ENCODE peak calls at places on chromosomes 16 and 17, in four cellular contexts. M is endodermal cell, B is lower lobe of right lung, G is AG04449. V is an unnamed sample.
A peak's percentile ranks its signal among the peaks of the same experiment; 100 is the strongest.

GRCh38 chr16:27374231-27374793 is 27.7 kb upstream of the IL21R start:
- DNase-seq in B (no peak), M (peak; percentile 27), G (no peak), V (no peak)

GRCh38 chr17:31373150-31374082 is 18.1 kb upstream of the RAB11FIP4 start:
- DNase-seq in G (peak; percentile 7), B (no peak), M (no peak), V (no peak)

GRCh38 chr16:1976216-1976520 is 4.3 kb downstream of the TBL3 start:
- DNase-seq in M (no peak), B (no peak), G (no peak), V (no peak)

GRCh38 chr17:38740806-38741205 is 7.3 kb downstream of the PCGF2 start:
- DNase-seq in G (no peak), M (no peak), B (no peak), V (no peak)

GRCh38 chr17:72171703-72172670 is 51.2 kb downstream of the SOX9 start:
- DNase-seq in B (no peak), G (no peak), M (no peak), V (no peak)

GRCh38 chr16:72666267-72666666 is 381.7 kb downstream of the ZFHX3 start:
- DNase-seq in B (no peak), G (no peak), M (no peak), V (no peak)

GRCh38 chr17:33154869-33155455 is 138.1 kb downstream of the ASIC2 start:
- DNase-seq in B (no peak), M (peak; percentile 62), G (no peak), V (no peak)

GRCh38 chr16:51151435-51151950 is 423 bp upstream of the SALL1 start:
- DNase-seq in B (no peak), G (no peak), M (peak; percentile 95), V (no peak)

GRCh38 chr17:63096426-63096825 is 130.4 kb downstream of the TANC2 start:
- DNase-seq in B (no peak), G (peak; percentile 17), M (no peak), V (no peak)

GRCh38 chr17:40341808-40342574 is 22.5 kb downstream of the GJD3 start:
- DNase-seq in M (peak; percentile 96), G (no peak), B (peak; percentile 86), V (peak; percentile 87)

GRCh38 chr17:27390540-27390939 is 65.7 kb upstream of the KSR1 start:
- DNase-seq in G (no peak), M (peak; percentile 30), B (no peak), V (no peak)

GRCh38 chr17:4949321-4950074 is 1.2 kb upstream of the PFN1 start:
- DNase-seq in M (peak; percentile 94), B (peak; percentile 87), G (no peak), V (peak; percentile 40)

GRCh38 chr17:2928294-2928890 is 132.2 kb downstream of the RAP1GAP2 start:
- DNase-seq in B (no peak), M (peak; percentile 47), G (no peak), V (no peak)

GRCh38 chr17:62950067-62950466 is 16.0 kb upstream of the TANC2 start:
- DNase-seq in G (peak; percentile 63), B (peak; percentile 48), M (no peak), V (no peak)

GRCh38 chr16:27432600-27432957 is 30.6 kb downstream of the IL21R start:
- DNase-seq in B (no peak), M (no peak), G (no peak), V (no peak)

GRCh38 chr16:65200857-65201256 is 79.0 kb upstream of the CDH11 start:
- DNase-seq in G (no peak), B (no peak), M (no peak), V (no peak)

GRCh38 chr16:85377388-85378144 is 235.6 kb upstream of the GSE1 start:
- DNase-seq in M (no peak), B (no peak), G (no peak), V (no peak)

GRCh38 chr17:1779571-1780074 is 17.8 kb downstream of the SERPINF1 start:
- DNase-seq in B (peak; percentile 71), G (peak; percentile 84), M (no peak), V (peak; percentile 63)

GRCh38 chr16:64445245-64445644 is 676.6 kb downstream of the CDH11 start:
- DNase-seq in M (peak; percentile 51), B (no peak), G (no peak), V (no peak)

GRCh38 chr17:8410882-8411238 is 13.2 kb upstream of the RNF222 start:
- DNase-seq in G (no peak), B (no peak), M (no peak), V (no peak)

GRCh38 chr16:87471278-87472141 is 21.3 kb downstream of the ZCCHC14 start:
- DNase-seq in G (no peak), B (no peak), M (no peak), V (no peak)

GRCh38 chr17:76217081-76217480 is 23.2 kb downstream of the RNF157 start:
- DNase-seq in G (no peak), B (no peak), M (no peak), V (peak; percentile 6)

GRCh38 chr17:48647103-48647963 is 21.2 kb upstream of the HOXB9 start:
- DNase-seq in G (no peak), B (no peak), M (peak; percentile 89), V (no peak)

GRCh38 chr16:69406780-69407331 is 17.6 kb upstream of the CYB5B start:
- DNase-seq in M (no peak), B (no peak), G (no peak), V (no peak)

GRCh38 chr16:85642762-85643281 is 29.7 kb downstream of the GSE1 start:
- DNase-seq in B (no peak), G (no peak), M (no peak), V (no peak)

GRCh38 chr17:56667925-56668324 is 74.4 kb downstream of the NOG start:
- DNase-seq in B (no peak), G (no peak), M (no peak), V (no peak)

GRCh38 chr16:74607967-74608356 is 1.0 kb upstream of the GLG1 start:
- DNase-seq in B (no peak), M (peak; percentile 72), G (no peak), V (no peak)

GRCh38 chr16:85798901-85799496 is 345 bp downstream of the EMC8 start:
- DNase-seq in G (no peak), M (peak; percentile 62), B (peak; percentile 63), V (peak; percentile 66)

GRCh38 chr17:12686486-12686885 is 20.8 kb downstream of the MYOCD start:
- DNase-seq in B (no peak), G (no peak), M (no peak), V (no peak)

GRCh38 chr17:17447264-17447663 is 29.5 kb upstream of the MED9 start:
- DNase-seq in G (no peak), M (peak; percentile 50), B (no peak), V (no peak)

GRCh38 chr17:40322417-40323315 is 13.7 kb downstream of the RARA start:
- DNase-seq in G (no peak), B (peak; percentile 93), M (peak; percentile 75), V (no peak)

GRCh38 chr17:49817993-49818392 is 29.5 kb downstream of the KAT7 start:
- DNase-seq in B (no peak), G (no peak), M (no peak), V (no peak)
- TF ChIP-seq CTCF in B (no peak), G (no peak), M (no peak), V (no peak)

GRCh38 chr16:14350081-14350480 is 279.0 kb downstream of the MRTFB start:
- DNase-seq in M (no peak), B (no peak), G (no peak), V (no peak)
- TF ChIP-seq CTCF in M (no peak), B (no peak), G (no peak), V (no peak)

DNA sequence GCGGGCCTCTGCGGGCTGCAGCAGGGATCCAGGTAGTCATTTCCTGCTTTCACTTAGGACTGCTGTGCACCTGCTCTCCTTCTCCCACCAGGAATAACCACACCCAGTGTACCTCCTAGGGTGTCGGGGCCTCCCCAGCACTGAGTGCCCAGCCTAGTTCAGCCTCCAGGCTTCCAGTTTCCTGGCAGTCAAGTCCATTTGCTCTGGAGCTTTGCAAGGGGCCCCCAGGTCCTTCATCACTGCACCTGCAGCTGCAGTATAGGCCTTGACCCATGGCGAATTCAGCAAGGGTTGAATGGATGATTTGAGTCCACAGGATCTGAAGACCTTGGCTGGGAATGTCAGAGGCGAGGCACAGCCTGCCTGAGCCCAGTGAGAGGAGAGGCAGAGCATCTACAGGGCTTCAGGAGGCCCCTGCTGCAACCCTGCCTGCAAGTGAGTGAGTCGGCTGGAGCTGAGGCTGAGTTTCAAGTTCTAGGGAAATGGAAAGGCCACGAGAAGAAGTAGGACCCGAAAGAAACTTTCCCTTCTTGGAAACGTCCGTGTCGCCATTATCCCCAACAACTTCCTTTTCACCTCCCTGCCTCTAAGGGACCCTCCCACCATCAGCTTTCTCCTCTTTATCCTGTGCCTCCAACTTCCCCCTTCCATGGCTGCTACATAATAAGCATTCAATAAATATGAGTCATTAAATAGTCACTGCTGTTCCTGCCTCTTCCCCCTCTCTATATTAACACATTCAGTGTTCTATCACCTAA is 116.2 kb upstream of the TNRC6C start:
- DNase-seq in B (peak; percentile 33), M (no peak), G (no peak), V (no peak)
- TF ChIP-seq CTCF in B (no peak), M (no peak), G (no peak), V (no peak)

DNA sequence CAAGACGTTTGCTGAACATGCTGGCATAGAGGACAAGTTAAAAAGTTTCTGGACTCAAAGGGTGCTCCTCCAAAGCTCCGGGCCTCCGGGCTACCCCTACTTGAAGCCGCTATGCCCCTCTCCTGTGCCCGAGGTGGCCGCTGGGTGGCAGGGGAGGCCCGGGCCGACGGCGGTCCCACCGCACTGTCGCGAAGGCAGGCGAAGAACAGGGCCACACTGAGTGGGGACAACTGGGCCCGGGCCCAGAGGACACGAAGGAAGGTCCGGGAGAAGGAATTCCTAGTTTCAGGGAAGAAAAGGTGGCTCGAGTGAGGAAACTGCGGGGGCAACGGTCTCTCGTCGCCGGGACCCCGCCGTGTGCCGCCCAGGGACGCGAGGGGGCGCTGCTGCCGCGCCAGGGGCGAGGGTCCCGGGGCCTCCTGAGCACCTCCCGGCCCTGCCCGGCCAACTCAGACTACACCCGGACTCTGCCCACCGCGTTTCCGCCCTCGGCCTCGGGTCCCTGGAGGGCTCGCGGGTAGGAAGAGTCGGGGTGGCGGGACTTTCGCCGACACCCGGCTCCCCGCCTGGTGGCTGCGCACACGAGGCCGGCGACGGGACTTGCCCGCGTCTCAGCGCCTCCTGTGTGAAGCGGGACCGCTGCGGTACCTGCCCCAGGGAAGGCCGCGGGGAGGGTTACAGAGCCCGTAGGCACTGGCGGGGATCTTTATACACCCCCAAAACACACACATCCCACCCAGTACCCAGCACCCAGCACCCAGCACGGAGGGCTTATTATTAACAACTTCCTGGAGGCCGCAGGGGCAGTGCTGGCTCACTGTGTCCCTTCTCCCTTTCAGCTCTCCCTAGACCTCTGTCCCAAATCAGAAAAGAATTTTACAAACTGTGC is 772 bp upstream of the CHCT1 start:
- DNase-seq in B (peak; percentile 84), M (peak; percentile 95), G (no peak), V (peak; percentile 78)
- TF ChIP-seq CTCF in B (peak; percentile 99), M (peak; percentile 100), G (peak; percentile 84), V (peak; percentile 90)

GRCh38 chr17:81534157-81535006 is 6.2 kb downstream of the FSCN2 start:
- DNase-seq in G (no peak), M (no peak), B (no peak), V (no peak)
- TF ChIP-seq CTCF in G (no peak), M (no peak), B (no peak), V (no peak)

DNA sequence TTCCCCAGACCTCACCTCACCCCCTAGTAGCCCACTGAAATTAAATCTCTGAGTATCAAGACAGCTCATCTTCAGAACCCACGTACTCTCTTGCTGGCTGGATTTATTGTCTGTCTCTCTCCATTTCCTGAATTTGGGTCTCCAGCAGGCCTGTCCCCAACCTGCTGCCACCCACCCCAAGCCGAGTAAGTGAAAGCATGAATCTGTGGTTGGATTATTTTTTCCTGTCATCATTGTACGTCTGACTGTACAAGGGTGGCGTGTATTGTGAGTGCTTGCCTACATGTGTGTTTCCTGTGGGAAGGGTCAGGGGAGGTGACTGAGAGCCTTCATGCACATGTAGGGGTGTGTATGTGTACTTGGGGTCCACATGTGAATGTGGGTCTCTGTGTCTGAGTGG is 5.4 kb downstream of the TNP2 start:
- DNase-seq in M (no peak), G (no peak), B (no peak), V (no peak)
- TF ChIP-seq CTCF in M (no peak), G (no peak), B (no peak), V (no peak)

V was measured in mesothelial cell of epicardium.